ENCODE peak calls at places on chromosomes 5 and 9, in ten cellular contexts. One of them, this sample, is unnamed.
A peak's percentile ranks its signal among the peaks of the same experiment; 100 is the strongest.

GRCh38 chr9:135906291-135907005 is 898 bp downstream of the CAMSAP1 start:
- DNase-seq in lower lobe of right lung: peak; percentile 54
- DNase-seq in PC-3: peak; percentile 30
- DNase-seq in dorsolateral prefrontal cortex: no peak
- DNase-seq in fibroblast of pulmonary artery: peak; percentile 66
- DNase-seq in coronary artery: no peak
- DNase-seq in Peyer's patch: no peak
- DNase-seq in cardiac fibroblast: peak; percentile 55
- DNase-seq in GM23338: no peak
- DNase-seq in fibroblast of mammary gland: peak; percentile 58
- DNase-seq in this sample: peak; percentile 8

GRCh38 chr9:12424243-12424642 is 268.9 kb upstream of the TYRP1 start:
- DNase-seq in PC-3: no peak
- DNase-seq in Peyer's patch: no peak
- DNase-seq in fibroblast of pulmonary artery: peak; percentile 3
- DNase-seq in lower lobe of right lung: no peak
- DNase-seq in GM23338: no peak
- DNase-seq in cardiac fibroblast: no peak
- DNase-seq in coronary artery: no peak
- DNase-seq in dorsolateral prefrontal cortex: no peak
- DNase-seq in fibroblast of mammary gland: no peak
- DNase-seq in this sample: no peak

GRCh38 chr5:40106847-40107246 is 572.9 kb upstream of the PTGER4 start:
- DNase-seq in dorsolateral prefrontal cortex: no peak
- DNase-seq in fibroblast of pulmonary artery: no peak
- DNase-seq in lower lobe of right lung: no peak
- DNase-seq in fibroblast of mammary gland: no peak
- DNase-seq in coronary artery: no peak
- DNase-seq in cardiac fibroblast: no peak
- DNase-seq in Peyer's patch: no peak
- DNase-seq in GM23338: no peak
- DNase-seq in PC-3: peak; percentile 27
- DNase-seq in this sample: no peak

GRCh38 chr5:61275841-61276240 is 56.2 kb upstream of the ZSWIM6 start:
- DNase-seq in GM23338: no peak
- DNase-seq in fibroblast of pulmonary artery: peak; percentile 71
- DNase-seq in PC-3: peak; percentile 58
- DNase-seq in Peyer's patch: no peak
- DNase-seq in coronary artery: no peak
- DNase-seq in cardiac fibroblast: peak; percentile 67
- DNase-seq in fibroblast of mammary gland: peak; percentile 86
- DNase-seq in dorsolateral prefrontal cortex: peak; percentile 47
- DNase-seq in lower lobe of right lung: peak; percentile 88
- DNase-seq in this sample: no peak

GRCh38 chr9:90274725-90275124 is 367.9 kb downstream of the DIRAS2 start:
- DNase-seq in fibroblast of pulmonary artery: no peak
- DNase-seq in coronary artery: no peak
- DNase-seq in cardiac fibroblast: no peak
- DNase-seq in PC-3: no peak
- DNase-seq in GM23338: peak; percentile 42
- DNase-seq in Peyer's patch: no peak
- DNase-seq in dorsolateral prefrontal cortex: no peak
- DNase-seq in lower lobe of right lung: no peak
- DNase-seq in fibroblast of mammary gland: no peak
- DNase-seq in this sample: no peak

GRCh38 chr9:88923653-88924284 is 67.5 kb upstream of the S1PR3 start:
- DNase-seq in GM23338: no peak
- DNase-seq in fibroblast of mammary gland: no peak
- DNase-seq in coronary artery: no peak
- DNase-seq in cardiac fibroblast: no peak
- DNase-seq in fibroblast of pulmonary artery: no peak
- DNase-seq in Peyer's patch: no peak
- DNase-seq in PC-3: no peak
- DNase-seq in dorsolateral prefrontal cortex: no peak
- DNase-seq in lower lobe of right lung: peak; percentile 84
- DNase-seq in this sample: no peak

GRCh38 chr9:91426123-91426745 is 2.6 kb upstream of the NFIL3 start:
- DNase-seq in PC-3: peak; percentile 62
- DNase-seq in cardiac fibroblast: peak; percentile 67
- DNase-seq in coronary artery: no peak
- DNase-seq in fibroblast of pulmonary artery: peak; percentile 66
- DNase-seq in dorsolateral prefrontal cortex: no peak
- DNase-seq in GM23338: peak; percentile 65
- DNase-seq in fibroblast of mammary gland: peak; percentile 82
- DNase-seq in Peyer's patch: no peak
- DNase-seq in lower lobe of right lung: no peak
- DNase-seq in this sample: no peak

GRCh38 chr5:176425791-176426190 is 9.5 kb upstream of the CLTB start:
- DNase-seq in dorsolateral prefrontal cortex: no peak
- DNase-seq in Peyer's patch: no peak
- DNase-seq in fibroblast of pulmonary artery: no peak
- DNase-seq in coronary artery: no peak
- DNase-seq in PC-3: no peak
- DNase-seq in GM23338: no peak
- DNase-seq in fibroblast of mammary gland: no peak
- DNase-seq in lower lobe of right lung: no peak
- DNase-seq in cardiac fibroblast: no peak
- DNase-seq in this sample: no peak

GRCh38 chr9:81848472-81848871 is 79.8 kb upstream of the SPATA31D4 start:
- DNase-seq in GM23338: peak; percentile 25
- DNase-seq in fibroblast of pulmonary artery: peak; percentile 59
- DNase-seq in Peyer's patch: no peak
- DNase-seq in PC-3: peak; percentile 44
- DNase-seq in dorsolateral prefrontal cortex: no peak
- DNase-seq in cardiac fibroblast: peak; percentile 54
- DNase-seq in fibroblast of mammary gland: peak; percentile 47
- DNase-seq in coronary artery: no peak
- DNase-seq in lower lobe of right lung: no peak
- DNase-seq in this sample: no peak

GRCh38 chr9:5089737-5090136 is 95.7 kb downstream of the INSL6 start:
- DNase-seq in cardiac fibroblast: no peak
- DNase-seq in dorsolateral prefrontal cortex: no peak
- DNase-seq in lower lobe of right lung: no peak
- DNase-seq in PC-3: no peak
- DNase-seq in fibroblast of pulmonary artery: no peak
- DNase-seq in Peyer's patch: no peak
- DNase-seq in coronary artery: no peak
- DNase-seq in GM23338: no peak
- DNase-seq in fibroblast of mammary gland: no peak
- DNase-seq in this sample: no peak

GRCh38 chr5:10702911-10703491 is 58.0 kb downstream of the DAP start:
- DNase-seq in dorsolateral prefrontal cortex: peak; percentile 30
- DNase-seq in cardiac fibroblast: peak; percentile 34
- DNase-seq in coronary artery: no peak
- DNase-seq in Peyer's patch: no peak
- DNase-seq in fibroblast of mammary gland: peak; percentile 54
- DNase-seq in fibroblast of pulmonary artery: peak; percentile 44
- DNase-seq in PC-3: peak; percentile 96
- DNase-seq in lower lobe of right lung: no peak
- DNase-seq in GM23338: no peak
- DNase-seq in this sample: peak; percentile 28

GRCh38 chr9:26077860-26078259 is 399.6 kb upstream of the TUSC1 start:
- DNase-seq in fibroblast of pulmonary artery: no peak
- DNase-seq in Peyer's patch: no peak
- DNase-seq in dorsolateral prefrontal cortex: no peak
- DNase-seq in PC-3: no peak
- DNase-seq in GM23338: no peak
- DNase-seq in lower lobe of right lung: peak; percentile 24
- DNase-seq in cardiac fibroblast: no peak
- DNase-seq in fibroblast of mammary gland: no peak
- DNase-seq in coronary artery: no peak
- DNase-seq in this sample: no peak

GRCh38 chr9:87157366-87158031 is 210.2 kb upstream of the GAS1 start:
- DNase-seq in PC-3: no peak
- DNase-seq in coronary artery: no peak
- DNase-seq in dorsolateral prefrontal cortex: no peak
- DNase-seq in lower lobe of right lung: no peak
- DNase-seq in Peyer's patch: no peak
- DNase-seq in GM23338: no peak
- DNase-seq in fibroblast of mammary gland: no peak
- DNase-seq in fibroblast of pulmonary artery: peak; percentile 8
- DNase-seq in cardiac fibroblast: no peak
- DNase-seq in this sample: no peak

DNA sequence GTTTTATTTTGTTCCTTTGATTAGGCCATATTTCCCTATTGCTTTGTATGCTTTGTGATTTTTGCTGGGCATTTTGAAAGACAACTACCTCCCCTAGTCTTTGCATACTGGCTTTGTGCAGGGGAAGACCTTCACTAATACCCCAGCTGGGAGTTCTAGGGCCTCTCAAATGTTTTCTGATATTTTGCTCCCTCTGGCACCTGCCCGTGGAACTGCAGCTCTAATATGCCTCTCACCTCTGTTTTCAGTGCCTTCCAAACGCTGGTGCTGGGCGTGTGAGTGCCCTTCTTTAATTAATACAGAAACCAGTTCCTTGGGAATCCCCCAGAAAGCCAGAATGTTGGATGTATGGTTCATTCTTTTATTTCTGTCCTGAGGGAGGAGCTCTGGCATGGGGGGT is 204.5 kb downstream of the COMMD10 start:
- DNase-seq in Peyer's patch: no peak
- DNase-seq in fibroblast of mammary gland: no peak
- DNase-seq in coronary artery: no peak
- DNase-seq in fibroblast of pulmonary artery: no peak
- DNase-seq in GM23338: peak; percentile 81
- DNase-seq in dorsolateral prefrontal cortex: no peak
- DNase-seq in PC-3: peak; percentile 10
- DNase-seq in cardiac fibroblast: no peak
- DNase-seq in lower lobe of right lung: no peak
- DNase-seq in this sample: peak; percentile 15
- TF ChIP-seq CTCF in Peyer's patch: no peak
- TF ChIP-seq CTCF in fibroblast of mammary gland: peak; percentile 9
- TF ChIP-seq CTCF in coronary artery: no peak
- TF ChIP-seq CTCF in fibroblast of pulmonary artery: no peak
- TF ChIP-seq CTCF in GM23338: peak; percentile 74
- TF ChIP-seq CTCF in dorsolateral prefrontal cortex: no peak
- TF ChIP-seq CTCF in PC-3: peak; percentile 34
- TF ChIP-seq CTCF in cardiac fibroblast: peak; percentile 21
- TF ChIP-seq CTCF in lower lobe of right lung: no peak
- TF ChIP-seq CTCF in this sample: peak; percentile 39

GRCh38 chr9:114047717-114048116 is 30.4 kb downstream of the AMBP start:
- DNase-seq in fibroblast of pulmonary artery: peak; percentile 18
- DNase-seq in dorsolateral prefrontal cortex: no peak
- DNase-seq in coronary artery: peak; percentile 45
- DNase-seq in fibroblast of mammary gland: no peak
- DNase-seq in lower lobe of right lung: no peak
- DNase-seq in cardiac fibroblast: peak; percentile 25
- DNase-seq in GM23338: peak; percentile 65
- DNase-seq in PC-3: peak; percentile 22
- DNase-seq in Peyer's patch: no peak
- DNase-seq in this sample: peak; percentile 31
- TF ChIP-seq CTCF in fibroblast of pulmonary artery: peak; percentile 39
- TF ChIP-seq CTCF in dorsolateral prefrontal cortex: no peak
- TF ChIP-seq CTCF in coronary artery: no peak
- TF ChIP-seq CTCF in fibroblast of mammary gland: peak; percentile 22
- TF ChIP-seq CTCF in lower lobe of right lung: peak; percentile 33
- TF ChIP-seq CTCF in cardiac fibroblast: peak; percentile 42
- TF ChIP-seq CTCF in GM23338: peak; percentile 47
- TF ChIP-seq CTCF in PC-3: peak; percentile 39
- TF ChIP-seq CTCF in Peyer's patch: no peak
- TF ChIP-seq CTCF in this sample: no peak

GRCh38 chr9:134025606-134026541 is 593 bp downstream of the BRD3OS start:
- DNase-seq in dorsolateral prefrontal cortex: no peak
- DNase-seq in PC-3: peak; percentile 13
- DNase-seq in GM23338: peak; percentile 82
- DNase-seq in fibroblast of mammary gland: peak; percentile 33
- DNase-seq in cardiac fibroblast: peak; percentile 48
- DNase-seq in lower lobe of right lung: peak; percentile 63
- DNase-seq in Peyer's patch: no peak
- DNase-seq in coronary artery: peak; percentile 82
- DNase-seq in fibroblast of pulmonary artery: peak; percentile 33
- DNase-seq in this sample: peak; percentile 20
- TF ChIP-seq CTCF in dorsolateral prefrontal cortex: no peak
- TF ChIP-seq CTCF in PC-3: no peak
- TF ChIP-seq CTCF in GM23338: peak; percentile 11
- TF ChIP-seq CTCF in fibroblast of mammary gland: peak; percentile 8
- TF ChIP-seq CTCF in cardiac fibroblast: peak; percentile 33
- TF ChIP-seq CTCF in lower lobe of right lung: peak; percentile 28
- TF ChIP-seq CTCF in Peyer's patch: no peak
- TF ChIP-seq CTCF in coronary artery: no peak
- TF ChIP-seq CTCF in fibroblast of pulmonary artery: peak; percentile 12
- TF ChIP-seq CTCF in this sample: no peak

GRCh38 chr9:84937086-84937670 is 267.6 kb downstream of the NTRK2 start:
- DNase-seq in GM23338: peak; percentile 84
- DNase-seq in cardiac fibroblast: no peak
- DNase-seq in lower lobe of right lung: no peak
- DNase-seq in fibroblast of pulmonary artery: no peak
- DNase-seq in Peyer's patch: no peak
- DNase-seq in fibroblast of mammary gland: no peak
- DNase-seq in coronary artery: no peak
- DNase-seq in dorsolateral prefrontal cortex: no peak
- DNase-seq in PC-3: no peak
- DNase-seq in this sample: no peak

GRCh38 chr9:84928419-84928818 is 258.9 kb downstream of the NTRK2 start:
- DNase-seq in fibroblast of mammary gland: no peak
- DNase-seq in lower lobe of right lung: no peak
- DNase-seq in coronary artery: no peak
- DNase-seq in Peyer's patch: no peak
- DNase-seq in cardiac fibroblast: no peak
- DNase-seq in PC-3: no peak
- DNase-seq in GM23338: no peak
- DNase-seq in fibroblast of pulmonary artery: no peak
- DNase-seq in dorsolateral prefrontal cortex: no peak
- DNase-seq in this sample: no peak

GRCh38 chr9:84929068-84929467 is 259.5 kb downstream of the NTRK2 start:
- DNase-seq in Peyer's patch: no peak
- DNase-seq in lower lobe of right lung: no peak
- DNase-seq in cardiac fibroblast: no peak
- DNase-seq in coronary artery: no peak
- DNase-seq in fibroblast of mammary gland: no peak
- DNase-seq in dorsolateral prefrontal cortex: no peak
- DNase-seq in GM23338: no peak
- DNase-seq in fibroblast of pulmonary artery: no peak
- DNase-seq in PC-3: no peak
- DNase-seq in this sample: no peak

GRCh38 chr9:84935528-84936117 is 266.1 kb downstream of the NTRK2 start:
- DNase-seq in fibroblast of pulmonary artery: no peak
- DNase-seq in lower lobe of right lung: no peak
- DNase-seq in cardiac fibroblast: no peak
- DNase-seq in Peyer's patch: no peak
- DNase-seq in fibroblast of mammary gland: no peak
- DNase-seq in coronary artery: no peak
- DNase-seq in PC-3: no peak
- DNase-seq in GM23338: no peak
- DNase-seq in dorsolateral prefrontal cortex: no peak
- DNase-seq in this sample: no peak

DNA sequence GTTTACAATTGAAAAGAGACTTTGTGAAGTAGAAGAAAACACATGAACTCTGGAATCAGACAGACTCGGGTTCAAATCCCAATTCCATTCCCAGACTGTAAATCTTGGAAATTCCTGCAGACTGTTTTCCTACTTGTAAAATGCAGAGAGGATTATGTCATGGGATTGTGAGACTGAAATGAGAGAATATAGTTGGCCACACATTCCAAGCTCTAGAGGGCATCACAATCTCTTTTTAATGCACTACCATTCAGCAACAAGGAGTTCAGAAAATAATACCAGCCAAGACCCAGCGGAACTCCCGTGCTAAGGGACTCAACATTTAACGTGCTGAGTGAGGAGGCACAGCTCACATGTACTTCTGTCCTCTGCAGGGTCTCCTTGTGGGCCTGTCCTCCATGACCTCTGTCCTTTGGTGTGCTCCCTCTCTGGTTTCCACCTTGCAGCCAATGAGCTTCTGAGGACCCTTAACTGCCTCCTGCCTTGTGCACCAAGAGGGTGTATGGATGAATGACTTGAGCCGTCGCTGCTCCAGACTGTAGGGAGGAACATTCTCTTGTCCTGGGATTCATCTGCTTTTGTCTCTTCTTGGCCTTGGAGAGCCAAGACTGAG is 263.5 kb downstream of the NTRK2 start:
- DNase-seq in Peyer's patch: no peak
- DNase-seq in PC-3: peak; percentile 1
- DNase-seq in fibroblast of mammary gland: no peak
- DNase-seq in cardiac fibroblast: no peak
- DNase-seq in fibroblast of pulmonary artery: no peak
- DNase-seq in coronary artery: no peak
- DNase-seq in dorsolateral prefrontal cortex: no peak
- DNase-seq in lower lobe of right lung: no peak
- DNase-seq in GM23338: peak; percentile 63
- DNase-seq in this sample: no peak
- TF ChIP-seq CTCF in Peyer's patch: no peak
- TF ChIP-seq CTCF in PC-3: peak; percentile 26
- TF ChIP-seq CTCF in fibroblast of mammary gland: no peak
- TF ChIP-seq CTCF in cardiac fibroblast: no peak
- TF ChIP-seq CTCF in fibroblast of pulmonary artery: peak; percentile 2
- TF ChIP-seq CTCF in coronary artery: no peak
- TF ChIP-seq CTCF in dorsolateral prefrontal cortex: peak; percentile 32
- TF ChIP-seq CTCF in lower lobe of right lung: no peak
- TF ChIP-seq CTCF in GM23338: peak; percentile 61
- TF ChIP-seq CTCF in this sample: no peak